ENCODE peak calls at places on chromosomes 4 and X, in five cellular contexts. One of them, this sample, is unnamed.

GRCh38 chr4:3721627-3722026 is 44.6 kb upstream of the ADRA2C start:
- DNase-seq in tibial nerve: no peak
- DNase-seq in A549: no peak
- DNase-seq in esophagus muscularis mucosa: no peak
- DNase-seq in SK-N-SH: no peak
- DNase-seq in this sample: no peak

GRCh38 chrX:12011075-12011474 is 127.2 kb upstream of the FRMPD4 start:
- DNase-seq in tibial nerve: no peak
- DNase-seq in A549: peak; percentile 36
- DNase-seq in esophagus muscularis mucosa: no peak
- DNase-seq in SK-N-SH: no peak
- DNase-seq in this sample: no peak

GRCh38 chr4:86608757-86609375 is 14.8 kb downstream of the PTPN13 start:
- DNase-seq in tibial nerve: no peak
- DNase-seq in A549: no peak
- DNase-seq in esophagus muscularis mucosa: no peak
- DNase-seq in SK-N-SH: no peak
- DNase-seq in this sample: no peak

GRCh38 chr4:66741081-66741480 is 804.2 kb downstream of the CENPC start:
- DNase-seq in tibial nerve: no peak
- DNase-seq in A549: no peak
- DNase-seq in esophagus muscularis mucosa: no peak
- DNase-seq in SK-N-SH: no peak
- DNase-seq in this sample: no peak

GRCh38 chrX:23398570-23398969 is 63.9 kb downstream of the PTCHD1 start:
- DNase-seq in tibial nerve: no peak
- DNase-seq in A549: no peak
- DNase-seq in esophagus muscularis mucosa: no peak
- DNase-seq in SK-N-SH: no peak
- DNase-seq in this sample: no peak

GRCh38 chrX:139823806-139824205 is 109.0 kb downstream of the ATP11C start:
- DNase-seq in tibial nerve: no peak
- DNase-seq in A549: peak; percentile 27
- DNase-seq in esophagus muscularis mucosa: no peak
- DNase-seq in SK-N-SH: no peak
- DNase-seq in this sample: no peak

GRCh38 chrX:9163153-9163790 is 129.3 kb upstream of the FAM9B start:
- DNase-seq in tibial nerve: no peak
- DNase-seq in A549: peak; percentile 54
- DNase-seq in esophagus muscularis mucosa: no peak
- DNase-seq in SK-N-SH: no peak
- DNase-seq in this sample: no peak

GRCh38 chr4:150323551-150324325 is 245.5 kb downstream of the DCLK2 start:
- DNase-seq in tibial nerve: no peak
- DNase-seq in A549: no peak
- DNase-seq in esophagus muscularis mucosa: no peak
- DNase-seq in SK-N-SH: no peak
- DNase-seq in this sample: no peak

GRCh38 chrX:132336172-132336571 is 116.9 kb upstream of the RAP2C start:
- DNase-seq in tibial nerve: no peak
- DNase-seq in A549: no peak
- DNase-seq in esophagus muscularis mucosa: no peak
- DNase-seq in SK-N-SH: no peak
- DNase-seq in this sample: no peak

GRCh38 chr4:161828061-161828460 is 335.7 kb downstream of the FSTL5 start:
- DNase-seq in tibial nerve: no peak
- DNase-seq in A549: no peak
- DNase-seq in esophagus muscularis mucosa: no peak
- DNase-seq in SK-N-SH: no peak
- DNase-seq in this sample: no peak

GRCh38 chrX:25049347-25049746 is 33.6 kb upstream of the ARX start:
- DNase-seq in tibial nerve: no peak
- DNase-seq in A549: peak; percentile 4
- DNase-seq in esophagus muscularis mucosa: no peak
- DNase-seq in SK-N-SH: no peak
- DNase-seq in this sample: no peak

GRCh38 chrX:17497193-17497592 is 122.2 kb downstream of the NHS start:
- DNase-seq in tibial nerve: no peak
- DNase-seq in A549: no peak
- DNase-seq in esophagus muscularis mucosa: no peak
- DNase-seq in SK-N-SH: no peak
- DNase-seq in this sample: no peak

GRCh38 chr4:113692809-113693411 is 68.6 kb downstream of the CAMK2D start:
- DNase-seq in tibial nerve: no peak
- DNase-seq in A549: no peak
- DNase-seq in esophagus muscularis mucosa: no peak
- DNase-seq in SK-N-SH: no peak
- DNase-seq in this sample: no peak

GRCh38 chr4:185868983-185869938 is 57.3 kb upstream of the SORBS2 start:
- DNase-seq in tibial nerve: no peak
- DNase-seq in A549: no peak
- DNase-seq in esophagus muscularis mucosa: peak; percentile 77
- DNase-seq in SK-N-SH: no peak
- DNase-seq in this sample: no peak

GRCh38 chrX:68432648-68433047 is 647 bp downstream of the OPHN1 start:
- DNase-seq in tibial nerve: no peak
- DNase-seq in A549: peak; percentile 18
- DNase-seq in esophagus muscularis mucosa: no peak
- DNase-seq in SK-N-SH: peak; percentile 23
- DNase-seq in this sample: no peak

GRCh38 chrX:39613997-39614679 is 483.6 kb downstream of the BCOR start:
- DNase-seq in tibial nerve: no peak
- DNase-seq in A549: no peak
- DNase-seq in esophagus muscularis mucosa: no peak
- DNase-seq in SK-N-SH: peak; percentile 59
- DNase-seq in this sample: no peak

GRCh38 chrX:151697537-151697936 is 2.3 kb downstream of the PRRG3 start:
- DNase-seq in tibial nerve: peak; percentile 14
- DNase-seq in A549: no peak
- DNase-seq in esophagus muscularis mucosa: no peak
- DNase-seq in SK-N-SH: no peak
- DNase-seq in this sample: no peak

GRCh38 chr4:187128226-187128625 is 404.6 kb upstream of the FAT1 start:
- DNase-seq in tibial nerve: no peak
- DNase-seq in A549: no peak
- DNase-seq in esophagus muscularis mucosa: no peak
- DNase-seq in SK-N-SH: no peak
- DNase-seq in this sample: no peak

GRCh38 chrX:6226053-6226645 is 2.5 kb downstream of the NLGN4X start:
- DNase-seq in tibial nerve: no peak
- DNase-seq in A549: no peak
- DNase-seq in esophagus muscularis mucosa: no peak
- DNase-seq in SK-N-SH: peak; percentile 70
- DNase-seq in this sample: no peak

GRCh38 chrX:49308604-49309269 is 5.3 kb downstream of the GAGE10 start:
- DNase-seq in tibial nerve: no peak
- DNase-seq in A549: no peak
- DNase-seq in esophagus muscularis mucosa: no peak
- DNase-seq in SK-N-SH: no peak
- DNase-seq in this sample: no peak

GRCh38 chr4:162461952-162462351 is 298.2 kb upstream of the FSTL5 start:
- DNase-seq in tibial nerve: no peak
- DNase-seq in A549: no peak
- DNase-seq in esophagus muscularis mucosa: no peak
- DNase-seq in SK-N-SH: peak; percentile 3
- DNase-seq in this sample: no peak

GRCh38 chr4:123785515-123785914 is 388.9 kb downstream of the SPRY1 start:
- DNase-seq in tibial nerve: peak; percentile 43
- DNase-seq in A549: no peak
- DNase-seq in esophagus muscularis mucosa: peak; percentile 93
- DNase-seq in SK-N-SH: no peak
- DNase-seq in this sample: peak; percentile 84

GRCh38 chr4:186557486-186557885 is 2.1 kb upstream of the MTNR1A start:
- DNase-seq in tibial nerve: no peak
- DNase-seq in A549: no peak
- DNase-seq in esophagus muscularis mucosa: no peak
- DNase-seq in SK-N-SH: no peak
- DNase-seq in this sample: no peak

GRCh38 chr4:38382492-38382891 is 281.5 kb upstream of the KLF3 start:
- DNase-seq in tibial nerve: no peak
- DNase-seq in A549: no peak
- DNase-seq in esophagus muscularis mucosa: no peak
- DNase-seq in SK-N-SH: peak; percentile 68
- DNase-seq in this sample: no peak

GRCh38 chr4:73021634-73022033 is 47.9 kb downstream of the COX18 start:
- DNase-seq in tibial nerve: no peak
- DNase-seq in A549: peak; percentile 53
- DNase-seq in esophagus muscularis mucosa: no peak
- DNase-seq in SK-N-SH: peak; percentile 46
- DNase-seq in this sample: no peak

GRCh38 chr4:3285558-3286334 is 7.1 kb upstream of the RGS12 start:
- DNase-seq in tibial nerve: no peak
- DNase-seq in A549: no peak
- DNase-seq in esophagus muscularis mucosa: no peak
- DNase-seq in SK-N-SH: peak; percentile 18
- DNase-seq in this sample: no peak

GRCh38 chr4:165031436-165032211 is at the start of gene TRIM60:
- DNase-seq in tibial nerve: no peak
- DNase-seq in A549: no peak
- DNase-seq in esophagus muscularis mucosa: no peak
- DNase-seq in SK-N-SH: no peak
- DNase-seq in this sample: no peak
- H3K27ac ChIP-seq in tibial nerve: no peak within 1 kb of the TSS
- H3K27ac ChIP-seq in A549: no peak within 1 kb of the TSS
- H3K27ac ChIP-seq in esophagus muscularis mucosa: no peak within 1 kb of the TSS
- H3K27ac ChIP-seq in SK-N-SH: no peak within 1 kb of the TSS
- H3K27ac ChIP-seq in this sample: no peak within 1 kb of the TSS

DNA sequence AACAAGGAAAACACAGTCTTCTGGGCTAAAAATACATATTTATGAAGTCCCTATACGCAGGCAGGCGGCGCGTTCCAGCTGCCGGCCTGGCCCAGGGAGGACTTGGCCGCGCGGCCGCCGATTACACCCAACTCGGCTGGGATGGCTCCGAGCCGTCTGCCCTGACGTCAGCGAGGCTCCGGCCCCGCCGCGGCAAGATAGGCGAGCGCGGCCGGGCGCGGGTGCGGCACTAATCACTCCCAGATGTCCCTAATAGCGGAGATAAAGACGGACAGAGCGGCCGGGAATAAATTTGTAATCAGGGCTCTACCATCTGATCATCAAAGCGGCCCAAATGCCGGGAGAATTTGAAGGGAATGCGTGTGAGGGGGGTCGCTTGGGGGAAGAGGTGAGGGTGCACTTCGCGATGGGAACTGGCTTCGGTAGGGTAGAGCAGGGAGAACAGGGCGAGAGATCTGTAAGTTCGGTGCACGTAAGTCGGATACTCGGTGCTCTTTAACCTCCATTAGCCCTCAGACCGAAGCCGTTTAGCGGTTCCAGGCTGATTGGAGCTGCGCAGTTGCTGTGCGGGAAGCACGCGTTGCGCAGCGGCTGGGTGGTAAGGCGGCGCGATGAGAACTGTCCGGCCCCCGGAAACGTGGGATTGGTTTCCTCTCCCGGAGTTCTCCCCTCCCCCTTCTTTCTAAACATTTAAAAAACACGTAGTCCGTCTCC is 7.7 kb downstream of the HAND2 start:
- DNase-seq in tibial nerve: peak; percentile 76
- DNase-seq in A549: no peak
- DNase-seq in esophagus muscularis mucosa: peak; percentile 93
- DNase-seq in SK-N-SH: peak; percentile 73
- DNase-seq in this sample: peak; percentile 92
- H3K4me1 ChIP-seq in tibial nerve: no peaks in the 10 kb centered on the region
- H3K4me1 ChIP-seq in A549: no peaks in the 10 kb centered on the region
- H3K4me1 ChIP-seq in esophagus muscularis mucosa: peaks cover 76% of the 10 kb centered on the region
- H3K4me1 ChIP-seq in SK-N-SH: peaks cover 23% of the 10 kb centered on the region
- H3K4me1 ChIP-seq in this sample: peaks cover 48% of the 10 kb centered on the region

GRCh38 chr4:110953898-110954297 is 331.0 kb upstream of the PITX2 start:
- DNase-seq in tibial nerve: no peak
- DNase-seq in A549: no peak
- DNase-seq in esophagus muscularis mucosa: no peak
- DNase-seq in SK-N-SH: no peak
- DNase-seq in this sample: no peak
- TF ChIP-seq EP300 in tibial nerve: no peak
- TF ChIP-seq EP300 in A549: no peak
- TF ChIP-seq EP300 in esophagus muscularis mucosa: no peak
- TF ChIP-seq EP300 in SK-N-SH: no peak
- TF ChIP-seq EP300 in this sample: no peak

GRCh38 chrX:150506486-150506885 is 61.9 kb upstream of the MTM1 start:
- DNase-seq in tibial nerve: no peak
- DNase-seq in A549: no peak
- DNase-seq in esophagus muscularis mucosa: no peak
- DNase-seq in SK-N-SH: no peak
- DNase-seq in this sample: no peak

GRCh38 chrX:150508018-150508417 is 60.4 kb upstream of the MTM1 start:
- DNase-seq in tibial nerve: no peak
- DNase-seq in A549: no peak
- DNase-seq in esophagus muscularis mucosa: no peak
- DNase-seq in SK-N-SH: no peak
- DNase-seq in this sample: no peak

GRCh38 chrX:150506020-150506419 is 62.4 kb upstream of the MTM1 start:
- DNase-seq in tibial nerve: no peak
- DNase-seq in A549: no peak
- DNase-seq in esophagus muscularis mucosa: no peak
- DNase-seq in SK-N-SH: no peak
- DNase-seq in this sample: no peak

GRCh38 chrX:150508461-150509367 is 59.7 kb upstream of the MTM1 start:
- DNase-seq in tibial nerve: peak; percentile 18
- DNase-seq in A549: no peak
- DNase-seq in esophagus muscularis mucosa: no peak
- DNase-seq in SK-N-SH: no peak
- DNase-seq in this sample: no peak

GRCh38 chrX:150507251-150507856 is 61.1 kb upstream of the MTM1 start:
- DNase-seq in tibial nerve: no peak
- DNase-seq in A549: no peak
- DNase-seq in esophagus muscularis mucosa: no peak
- DNase-seq in SK-N-SH: no peak
- DNase-seq in this sample: no peak
- H3K27ac ChIP-seq in tibial nerve: peak overlapping the region; percentile 86
- H3K27ac ChIP-seq in A549: no peak overlapping the region
- H3K27ac ChIP-seq in esophagus muscularis mucosa: peak overlapping the region; percentile 52
- H3K27ac ChIP-seq in SK-N-SH: no peak overlapping the region
- H3K27ac ChIP-seq in this sample: peak overlapping the region; percentile 77

GRCh38 chrX:41921492-41922124 is 1.7 kb downstream of the CASK start:
- DNase-seq in tibial nerve: no peak
- DNase-seq in A549: no peak
- DNase-seq in esophagus muscularis mucosa: no peak
- DNase-seq in SK-N-SH: no peak
- DNase-seq in this sample: no peak
- H3K4me1 ChIP-seq in tibial nerve: no peaks in the 10 kb centered on the region
- H3K4me1 ChIP-seq in A549: peaks cover 15% of the 10 kb centered on the region
- H3K4me1 ChIP-seq in esophagus muscularis mucosa: peaks cover 12% of the 10 kb centered on the region
- H3K4me1 ChIP-seq in SK-N-SH: no peaks in the 10 kb centered on the region
- H3K4me1 ChIP-seq in this sample: peaks cover 4% of the 10 kb centered on the region

GRCh38 chr4:12499693-12500092 is 984.4 kb downstream of the RAB28 start:
- DNase-seq in tibial nerve: no peak
- DNase-seq in A549: no peak
- DNase-seq in esophagus muscularis mucosa: no peak
- DNase-seq in SK-N-SH: no peak
- DNase-seq in this sample: no peak
- TF ChIP-seq EP300 in tibial nerve: no peak
- TF ChIP-seq EP300 in A549: no peak
- TF ChIP-seq EP300 in esophagus muscularis mucosa: no peak
- TF ChIP-seq EP300 in SK-N-SH: no peak
- TF ChIP-seq EP300 in this sample: no peak

DNA sequence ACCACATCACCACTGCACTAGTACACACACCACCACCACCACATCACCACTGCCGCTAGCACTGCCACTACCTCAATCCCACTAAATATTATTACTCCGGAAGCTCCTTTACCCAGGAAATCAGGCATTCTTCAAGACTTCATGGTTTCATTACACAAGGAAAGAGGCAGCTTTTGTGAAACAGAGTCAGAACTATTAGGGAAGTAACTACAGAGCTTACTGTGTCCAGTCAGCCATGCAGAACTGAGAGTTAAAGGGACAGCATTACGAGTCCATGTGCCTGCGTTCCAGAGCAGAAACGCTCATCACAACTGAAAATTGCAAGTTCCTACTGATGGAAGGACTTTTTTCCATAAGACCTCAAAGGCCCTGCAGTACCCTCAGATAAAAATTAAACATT is 103.2 kb upstream of the FRG1 start:
- DNase-seq in tibial nerve: no peak
- DNase-seq in A549: no peak
- DNase-seq in esophagus muscularis mucosa: no peak
- DNase-seq in SK-N-SH: no peak
- DNase-seq in this sample: no peak
- H3K27ac ChIP-seq in tibial nerve: no peak overlapping the region
- H3K27ac ChIP-seq in A549: no peak overlapping the region
- H3K27ac ChIP-seq in esophagus muscularis mucosa: no peak overlapping the region
- H3K27ac ChIP-seq in SK-N-SH: no peak overlapping the region
- H3K27ac ChIP-seq in this sample: no peak overlapping the region